ENCODE peak calls at places on chromosomes 16 and 17, in seven cellular contexts. D is SK-N-MC, Q is osteocyte, V is NCI-H2029 treated with DMSO at 0.1 percent for 48 hours, R is SJSA1, A is NCI-H2171 treated with DMSO at 0.1 percent for 48 hours, X is ACHN. T is an unnamed sample.

GRCh38 chr17:79326814-79327213 is 252.2 kb downstream of the ENGASE start:
- DNase-seq in D (no peak), Q (no peak), V (no peak), R (no peak), A (no peak), X (no peak), T (no peak)

GRCh38 chr16:84751947-84752346 is 52.1 kb downstream of the USP10 start:
- DNase-seq in D (no peak), Q (no peak), V (no peak), R (no peak), A (no peak), X (no peak), T (no peak)

GRCh38 chr17:2438823-2439222 is 38.0 kb upstream of the MNT start:
- DNase-seq in D (no peak), Q (no peak), V (no peak), R (no peak), A (no peak), X (no peak), T (no peak)

GRCh38 chr16:19005561-19006445 is 22.1 kb downstream of the TMC7 start:
- DNase-seq in D (no peak), Q (no peak), V (no peak), R (peak; percentile 11), A (no peak), X (no peak), T (no peak)

GRCh38 chr16:4783951-4784336 is 4.2 kb downstream of the SEPTIN12 start:
- DNase-seq in D (no peak), Q (no peak), V (no peak), R (no peak), A (no peak), X (no peak), T (no peak)

GRCh38 chr17:2292100-2292499 is 11.5 kb downstream of the SMG6 start:
- DNase-seq in D (no peak), Q (no peak), V (no peak), R (no peak), A (no peak), X (peak; percentile 32), T (no peak)

GRCh38 chr17:62668091-62668804 is 40.8 kb downstream of the MRC2 start:
- DNase-seq in D (no peak), Q (no peak), V (no peak), R (no peak), A (no peak), X (no peak), T (no peak)

GRCh38 chr16:66972983-66973382 is 11.9 kb downstream of the CES3 start:
- DNase-seq in D (no peak), Q (no peak), V (no peak), R (no peak), A (no peak), X (no peak), T (no peak)

GRCh38 chr17:15981646-15982580 is 17.6 kb downstream of the ZSWIM7 start:
- DNase-seq in D (no peak), Q (no peak), V (no peak), R (no peak), A (no peak), X (no peak), T (no peak)

GRCh38 chr17:74228326-74228978 is 15.1 kb downstream of the TTYH2 start:
- DNase-seq in D (no peak), Q (no peak), V (no peak), R (no peak), A (no peak), X (no peak), T (no peak)